ENCODE peak calls at places on chromosomes 16 and 17, in six cellular contexts. L is NCI-H1092 treated with DMSO at 0.1 percent for 48 hours, R is AG09309, N is ELR, A is heart left ventricle, O is foreskin fibroblast. F is an unnamed sample.

GRCh38 chr17:71934520-71934919 is 186.3 kb upstream of the SOX9 start:
- DNase-seq in R (no peak), L (no peak), O (no peak), A (no peak), N (no peak), F (no peak)

GRCh38 chr17:39064374-39064773 is 87.1 kb downstream of the PLXDC1 start:
- DNase-seq in R (peak; percentile 34), L (no peak), N (peak; percentile 74), O (peak; percentile 68), A (no peak), F (no peak)

GRCh38 chr16:27109666-27110523 is 43.2 kb downstream of the C16orf82 start:
- DNase-seq in O (peak; percentile 56), N (peak; percentile 67), R (no peak), L (peak; percentile 34), A (peak; percentile 86), F (peak; percentile 70)

GRCh38 chr17:80599546-80600305 is 55.1 kb downstream of the RPTOR start:
- DNase-seq in A (no peak), R (no peak), N (no peak), O (no peak), L (no peak), F (no peak)

GRCh38 chr17:77620282-77620681 is 338.2 kb upstream of the TNRC6C start:
- DNase-seq in A (no peak), L (no peak), O (no peak), N (no peak), R (no peak), F (no peak)

GRCh38 chr17:15934866-15935265 is 10.1 kb upstream of the ADORA2B start:
- DNase-seq in L (no peak), O (no peak), A (no peak), R (no peak), N (no peak), F (no peak)

GRCh38 chr16:66660422-66661209 is 35.9 kb downstream of the CMTM4 start:
- DNase-seq in L (peak; percentile 61), O (peak; percentile 88), A (peak; percentile 75), N (peak; percentile 95), R (peak; percentile 56), F (peak; percentile 78)

GRCh38 chr16:29994613-29995329 is 646 bp downstream of the HIRIP3 start:
- DNase-seq in L (no peak), A (peak; percentile 61), R (peak; percentile 28), N (peak; percentile 97), O (peak; percentile 76), F (no peak)

GRCh38 chr16:56355221-56355620 is 70.1 kb downstream of the AMFR start:
- DNase-seq in R (no peak), A (no peak), O (no peak), L (no peak), N (no peak), F (peak; percentile 34)

GRCh38 chr17:32912218-32912897 is 15.6 kb upstream of the TMEM98 start:
- DNase-seq in R (peak; percentile 41), A (peak; percentile 69), L (peak; percentile 5), O (peak; percentile 70), N (peak; percentile 72), F (peak; percentile 68)

GRCh38 chr16:74667215-74667765 is 613 bp upstream of the RFWD3 start:
- DNase-seq in L (peak; percentile 41), A (no peak), O (peak; percentile 19), R (no peak), N (peak; percentile 61), F (no peak)

GRCh38 chr17:78127240-78127887 is 1.2 kb downstream of the TMC6 start:
- DNase-seq in O (no peak), L (no peak), A (peak; percentile 88), R (no peak), N (no peak), F (peak; percentile 78)

GRCh38 chr17:81422776-81423697 is 27.8 kb downstream of the BAHCC1 start:
- DNase-seq in R (peak; percentile 82), L (no peak), A (peak; percentile 84), O (peak; percentile 86), N (peak; percentile 99), F (peak; percentile 93)

GRCh38 chr17:42253173-42253545 is 23.0 kb downstream of the STAT5B start:
- DNase-seq in R (no peak), N (no peak), A (no peak), L (no peak), O (no peak), F (no peak)

GRCh38 chr16:56493131-56493530 is 26.7 kb downstream of the BBS2 start:
- DNase-seq in L (no peak), A (no peak), N (no peak), O (no peak), R (no peak), F (no peak)

GRCh38 chr17:51745993-51746392 is 412.5 kb downstream of the CA10 start:
- DNase-seq in L (no peak), N (peak; percentile 5), A (no peak), O (no peak), R (no peak), F (no peak)

GRCh38 chr16:85835956-85836705 is 36.6 kb downstream of the COX4I1 start:
- DNase-seq in N (no peak), L (no peak), A (no peak), R (no peak), O (no peak), F (no peak)

GRCh38 chr17:8300226-8300625 is 5.0 kb upstream of the SLC25A35 start:
- DNase-seq in L (no peak), N (no peak), R (no peak), O (no peak), A (no peak), F (no peak)

GRCh38 chr16:20851601-20852000 is 45.3 kb downstream of the REXO5 start:
- DNase-seq in R (peak; percentile 85), L (no peak), N (peak; percentile 68), A (peak; percentile 89), O (peak; percentile 93), F (peak; percentile 94)

GRCh38 chr16:48526958-48527331 is 83.0 kb downstream of the N4BP1 start:
- DNase-seq in R (no peak), L (no peak), N (no peak), A (no peak), O (no peak), F (no peak)

GRCh38 chr17:62919388-62919787 is 46.6 kb upstream of the TANC2 start:
- DNase-seq in R (no peak), A (no peak), N (peak; percentile 53), O (peak; percentile 35), L (no peak), F (no peak)

GRCh38 chr17:45889579-45889978 is 4.8 kb upstream of the MAPT start:
- DNase-seq in R (no peak), L (no peak), O (no peak), A (no peak), N (no peak), F (no peak)

GRCh38 chr17:29575511-29576213 is 7.2 kb downstream of the TP53I13 start:
- DNase-seq in L (no peak), A (peak; percentile 18), O (no peak), N (no peak), R (no peak), F (no peak)

GRCh38 chr16:4293822-4294457 is 21.1 kb upstream of the TFAP4 start:
- DNase-seq in A (peak; percentile 75), L (peak; percentile 91), O (peak; percentile 77), R (no peak), N (peak; percentile 63), F (peak; percentile 67)

GRCh38 chr16:89918453-89919347 is at the start of gene MC1R:
- DNase-seq in N (peak; percentile 66), A (peak; percentile 43), L (peak; percentile 12), O (peak; percentile 42), R (no peak), F (no peak)

GRCh38 chr16:47463771-47464624 is 2.9 kb downstream of the PHKB start:
- DNase-seq in O (no peak), L (no peak), N (no peak), A (no peak), R (no peak), F (no peak)

GRCh38 chr17:56358651-56359050 is 205.4 kb downstream of the ANKFN1 start:
- DNase-seq in A (no peak), O (no peak), L (no peak), N (peak; percentile 68), R (no peak), F (no peak)

GRCh38 chr16:84982434-84982833 is 28.9 kb downstream of the ZDHHC7 start:
- DNase-seq in L (no peak), A (peak; percentile 48), R (no peak), O (no peak), N (no peak), F (no peak)

GRCh38 chr16:50743575-50744225 is 1.8 kb downstream of the CYLD start:
- DNase-seq in R (no peak), L (no peak), A (no peak), O (no peak), N (no peak), F (no peak)

GRCh38 chr16:66901626-66902025 is 17.1 kb downstream of the CDH16 start:
- DNase-seq in N (no peak), L (no peak), O (no peak), R (no peak), A (peak; percentile 82), F (no peak)

GRCh38 chr17:80761421-80761871 is 216.8 kb downstream of the RPTOR start:
- DNase-seq in A (no peak), O (peak; percentile 50), R (no peak), N (peak; percentile 97), L (peak; percentile 85), F (no peak)

F was measured in right atrium auricular region.